ENCODE peak calls at places on chromosomes 2 and 18, in nine cellular contexts. V is prostate gland, S is K562, W is breast epithelium, E is HCT116, D is GM12891, G is GM12878, Y is stomach, C is transverse colon. P is an unnamed sample.

GRCh38 chr18:32425466-32425865 is 45.2 kb downstream of the GAREM1 start:
- DNase-seq in V (no peak), S (no peak), W (no peak), E (no peak), D (no peak), G (no peak), Y (no peak), C (no peak), P (no peak)

GRCh38 chr18:75068682-75069435 is 140.1 kb downstream of the PTGR3 start:
- DNase-seq in V (no peak), S (no peak), W (no peak), E (no peak), D (no peak), G (no peak), Y (no peak), C (no peak), P (no peak)

GRCh38 chr2:33791625-33792024 is 192.5 kb upstream of the FAM98A start:
- DNase-seq in V (no peak), S (no peak), W (no peak), E (no peak), D (no peak), G (no peak), Y (no peak), C (no peak), P (no peak)

GRCh38 chr18:830315-830901 is 18.4 kb upstream of the YES1 start:
- DNase-seq in V (no peak), S (peak), W (no peak), E (no peak), D (no peak), G (no peak), Y (no peak), C (no peak), P (no peak)

GRCh38 chr2:239324456-239324855 is 76.4 kb downstream of the HDAC4 start:
- DNase-seq in V (no peak), S (no peak), W (no peak), E (no peak), D (no peak), G (no peak), Y (peak), C (no peak), P (no peak)

GRCh38 chr2:143429932-143430331 is 300.7 kb downstream of the ARHGAP15 start:
- DNase-seq in V (peak), S (no peak), W (no peak), E (no peak), D (no peak), G (no peak), Y (no peak), C (no peak), P (no peak)

GRCh38 chr2:165539985-165540384 is 70.5 kb downstream of the CSRNP3 start:
- DNase-seq in V (no peak), S (no peak), W (no peak), E (no peak), D (no peak), G (no peak), Y (no peak), C (no peak), P (no peak)

GRCh38 chr2:145797692-145798091 is 1277.8 kb upstream of the ZEB2 start:
- DNase-seq in V (no peak), S (no peak), W (no peak), E (no peak), D (no peak), G (no peak), Y (no peak), C (no peak), P (no peak)

GRCh38 chr2:196174424-196174823 is 3.0 kb upstream of the STK17B start:
- DNase-seq in V (no peak), S (no peak), W (no peak), E (no peak), D (no peak), G (no peak), Y (no peak), C (no peak), P (no peak)

GRCh38 chr2:173676647-173677046 is 288.5 kb downstream of the SP3 start:
- DNase-seq in V (no peak), S (no peak), W (no peak), E (no peak), D (no peak), G (no peak), Y (no peak), C (no peak), P (no peak)

GRCh38 chr2:33484042-33484621 is 7.7 kb downstream of the RASGRP3 start:
- DNase-seq in V (no peak), S (no peak), W (no peak), E (no peak), D (no peak), G (no peak), Y (no peak), C (no peak), P (no peak)

GRCh38 chr2:186575302-186575701 is 14.6 kb upstream of the ITGAV start:
- DNase-seq in V (no peak), S (peak), W (no peak), E (peak), D (no peak), G (no peak), Y (no peak), C (no peak), P (no peak)

GRCh38 chr2:143533846-143534245 is 404.6 kb downstream of the ARHGAP15 start:
- DNase-seq in V (no peak), S (no peak), W (no peak), E (no peak), D (no peak), G (no peak), Y (no peak), C (no peak), P (no peak)

GRCh38 chr2:162300271-162300670 is 18.2 kb downstream of the IFIH1 start:
- DNase-seq in V (no peak), S (no peak), W (no peak), E (no peak), D (no peak), G (no peak), Y (no peak), C (no peak), P (no peak)

GRCh38 chr2:238242731-238243495 is 3.1 kb upstream of the HES6 start:
- DNase-seq in V (no peak), S (no peak), W (no peak), E (no peak), D (no peak), G (no peak), Y (peak), C (peak), P (no peak)

GRCh38 chr2:68103656-68104055 is 40.9 kb upstream of the C1D start:
- DNase-seq in V (no peak), S (no peak), W (no peak), E (no peak), D (no peak), G (no peak), Y (no peak), C (no peak), P (no peak)

GRCh38 chr18:48939368-48940097 is 11.2 kb downstream of the SMAD7 start:
- DNase-seq in V (no peak), S (no peak), W (no peak), E (no peak), D (no peak), G (no peak), Y (no peak), C (no peak), P (no peak)
- TF ChIP-seq POLR2AphosphoS5 in V (no peak), S (no peak), W (no peak), E (no peak), D (no peak), G (no peak), Y (no peak), C (no peak), P (no peak)

DNA sequence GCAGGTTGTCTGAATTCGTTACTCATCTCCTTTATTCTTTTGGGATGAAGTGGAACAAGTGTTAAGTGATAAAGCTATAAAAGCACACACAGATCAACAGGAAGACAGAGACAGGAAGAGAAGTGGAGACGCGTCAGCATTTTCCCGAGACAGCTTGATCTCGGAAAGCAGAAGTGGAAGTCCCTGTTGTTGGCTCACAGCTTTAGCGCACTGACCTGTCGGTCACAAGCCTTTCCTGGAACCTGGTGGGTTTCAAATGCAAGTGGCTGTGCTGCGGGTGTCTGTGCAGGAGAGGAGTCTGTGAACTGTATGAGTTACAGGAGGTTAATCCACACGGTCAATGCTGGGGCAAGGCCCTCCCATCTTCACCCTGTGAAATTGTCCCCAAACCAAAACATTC is 116.6 kb upstream of the PELI1 start:
- DNase-seq in V (peak), S (peak), W (no peak), E (no peak), D (no peak), G (peak), Y (peak), C (peak), P (peak)
- TF ChIP-seq POLR2A in V (no peak), S (no peak), W (no peak), E (no peak), D (no peak), G (no peak), Y (no peak), C (no peak), P (peak)

GRCh38 chr2:26561376-26561775 is 79.8 kb downstream of the CIB4 start:
- DNase-seq in V (no peak), S (no peak), W (no peak), E (no peak), D (no peak), G (no peak), Y (no peak), C (no peak), P (no peak)
- TF ChIP-seq POLR2AphosphoS5 in V (no peak), S (no peak), W (no peak), E (no peak), D (no peak), G (no peak), Y (no peak), C (no peak), P (no peak)

DNA sequence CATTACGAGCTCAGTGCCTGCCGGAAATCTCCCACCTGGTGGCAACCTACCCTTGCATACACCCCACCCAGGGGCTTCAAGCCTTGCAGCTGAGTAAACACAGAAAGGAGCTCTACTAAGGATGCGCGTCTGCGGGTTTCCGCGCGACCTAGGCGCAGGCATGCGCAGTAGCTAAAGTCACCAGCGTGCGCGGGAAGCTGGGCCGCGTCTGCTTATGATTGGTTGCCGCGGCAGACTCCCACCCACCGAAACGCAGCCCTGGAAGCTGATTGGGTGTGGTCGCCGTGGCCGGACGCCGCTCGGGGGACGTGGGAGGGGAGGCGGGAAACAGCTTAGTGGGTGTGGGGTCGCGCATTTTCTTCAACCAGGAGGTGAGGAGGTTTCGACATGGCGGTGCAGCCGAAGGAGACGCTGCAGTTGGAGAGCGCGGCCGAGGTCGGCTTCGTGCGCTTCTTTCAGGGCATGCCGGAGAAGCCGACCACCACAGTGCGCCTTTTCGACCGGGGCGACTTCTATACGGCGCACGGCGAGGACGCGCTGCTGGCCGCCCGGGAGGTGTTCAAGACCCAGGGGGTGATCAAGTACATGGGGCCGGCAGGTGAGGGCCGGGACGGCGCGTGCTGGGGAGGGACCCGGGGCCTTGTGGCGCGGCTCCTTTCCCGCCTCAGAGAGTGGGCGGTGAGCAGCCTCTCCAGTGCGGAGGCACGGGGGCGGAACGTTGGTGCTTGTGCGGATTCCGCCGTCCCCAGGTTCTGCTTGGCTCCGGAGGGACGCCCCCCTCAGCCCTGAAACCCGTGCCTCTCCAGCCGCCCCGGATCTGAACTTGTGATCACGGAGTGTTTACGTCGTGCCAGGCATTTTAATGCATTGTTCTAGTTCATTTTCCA is at the start of gene MSH2:
- DNase-seq in V (peak), S (peak), W (peak), E (peak), D (peak), G (peak), Y (peak), C (peak), P (peak)
- TF ChIP-seq POLR2A in V (peak), S (peak), W (no peak), E (peak), D (peak), G (peak), Y (no peak), C (peak), P (peak)

GRCh38 chr2:86074256-86074655 is 31.4 kb downstream of the POLR1A start:
- DNase-seq in V (no peak), S (no peak), W (no peak), E (no peak), D (no peak), G (no peak), Y (no peak), C (no peak), P (no peak)

GRCh38 chr2:86070868-86071267 is 34.8 kb downstream of the POLR1A start:
- DNase-seq in V (no peak), S (no peak), W (no peak), E (no peak), D (no peak), G (no peak), Y (no peak), C (no peak), P (no peak)

GRCh38 chr2:86073225-86073624 is 32.5 kb downstream of the POLR1A start:
- DNase-seq in V (no peak), S (no peak), W (no peak), E (no peak), D (no peak), G (no peak), Y (no peak), C (no peak), P (no peak)

GRCh38 chr2:86074811-86075210 is 30.9 kb downstream of the POLR1A start:
- DNase-seq in V (no peak), S (no peak), W (no peak), E (no peak), D (no peak), G (no peak), Y (no peak), C (no peak), P (no peak)

DNA sequence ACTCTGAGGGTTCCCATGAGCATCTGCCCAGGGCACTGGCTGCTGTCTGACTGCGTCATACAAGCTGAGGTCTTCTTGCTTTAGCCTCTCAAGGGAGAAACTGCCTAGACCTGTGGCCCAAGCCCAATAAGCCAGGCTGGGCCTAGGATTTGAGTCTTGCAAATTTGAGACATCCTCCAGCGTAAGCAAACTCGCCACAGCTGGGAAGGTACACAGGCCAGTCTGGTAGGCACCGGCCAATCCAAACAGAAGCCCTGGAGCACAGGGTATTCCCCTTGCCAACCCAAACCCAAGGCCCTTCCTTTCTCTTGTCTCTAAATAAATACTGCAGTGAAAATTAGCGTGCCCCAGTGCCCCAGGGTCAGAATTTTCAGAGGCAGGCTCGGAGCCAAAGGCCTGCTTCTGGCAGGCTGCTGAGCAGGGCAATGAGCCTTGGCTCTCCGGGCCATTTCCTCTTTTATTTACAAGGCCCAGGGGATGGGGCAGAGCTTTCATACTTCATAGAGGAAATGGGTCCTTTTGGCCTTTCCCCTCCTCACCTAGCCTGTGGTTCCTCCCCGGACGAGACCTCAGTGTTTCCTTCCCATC is 33.3 kb downstream of the POLR1A start:
- DNase-seq in V (peak), S (no peak), W (peak), E (no peak), D (peak), G (no peak), Y (peak), C (peak), P (peak)
- TF ChIP-seq POLR2AphosphoS5 in V (peak), S (no peak), W (no peak), E (no peak), D (no peak), G (no peak), Y (no peak), C (no peak), P (no peak)

DNA sequence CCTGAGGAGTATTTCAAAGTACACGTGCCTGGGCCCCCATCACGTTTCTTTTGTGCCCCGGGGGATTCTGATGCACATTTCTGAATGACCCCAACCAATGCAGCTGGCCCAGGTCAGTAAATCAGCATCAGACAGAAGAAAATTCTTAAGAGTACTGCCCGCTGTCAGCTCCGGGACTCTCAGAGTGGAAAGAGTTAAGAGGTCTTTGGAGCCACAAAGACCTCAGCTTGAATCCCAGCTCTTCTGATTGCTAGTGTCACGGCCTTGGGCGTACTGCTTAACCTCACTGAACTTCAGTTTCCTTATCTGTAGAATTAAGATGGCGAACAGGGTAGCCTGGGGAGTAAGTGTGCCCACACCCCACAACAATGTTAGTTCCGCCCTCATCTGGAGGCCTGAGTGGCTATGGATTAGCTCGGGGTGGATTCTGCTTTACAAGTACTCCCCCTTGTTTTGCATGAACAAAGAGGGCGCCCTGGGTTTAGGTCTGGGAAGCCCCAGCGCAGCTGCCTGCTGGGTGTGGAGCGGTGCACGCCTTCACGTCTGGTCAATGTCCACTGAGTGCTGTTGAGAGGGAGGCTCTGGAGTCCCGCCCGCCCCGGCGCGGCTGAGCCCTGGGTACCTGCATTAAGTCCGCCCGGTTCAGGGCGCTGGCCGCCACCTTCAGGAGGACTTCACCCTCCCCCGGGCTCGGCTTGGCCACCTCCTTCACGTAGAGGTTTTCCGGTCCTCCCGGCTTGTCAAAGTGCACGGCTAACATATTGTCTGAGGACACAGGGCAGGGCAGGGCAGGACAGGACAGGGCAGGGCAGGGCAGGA is 858 bp downstream of the TP53I3 start:
- DNase-seq in V (peak), S (peak), W (no peak), E (peak), D (peak), G (peak), Y (peak), C (peak), P (peak)
- TF ChIP-seq POLR2A in V (no peak), S (no peak), W (no peak), E (no peak), D (peak), G (peak), Y (no peak), C (peak), P (peak)

DNA sequence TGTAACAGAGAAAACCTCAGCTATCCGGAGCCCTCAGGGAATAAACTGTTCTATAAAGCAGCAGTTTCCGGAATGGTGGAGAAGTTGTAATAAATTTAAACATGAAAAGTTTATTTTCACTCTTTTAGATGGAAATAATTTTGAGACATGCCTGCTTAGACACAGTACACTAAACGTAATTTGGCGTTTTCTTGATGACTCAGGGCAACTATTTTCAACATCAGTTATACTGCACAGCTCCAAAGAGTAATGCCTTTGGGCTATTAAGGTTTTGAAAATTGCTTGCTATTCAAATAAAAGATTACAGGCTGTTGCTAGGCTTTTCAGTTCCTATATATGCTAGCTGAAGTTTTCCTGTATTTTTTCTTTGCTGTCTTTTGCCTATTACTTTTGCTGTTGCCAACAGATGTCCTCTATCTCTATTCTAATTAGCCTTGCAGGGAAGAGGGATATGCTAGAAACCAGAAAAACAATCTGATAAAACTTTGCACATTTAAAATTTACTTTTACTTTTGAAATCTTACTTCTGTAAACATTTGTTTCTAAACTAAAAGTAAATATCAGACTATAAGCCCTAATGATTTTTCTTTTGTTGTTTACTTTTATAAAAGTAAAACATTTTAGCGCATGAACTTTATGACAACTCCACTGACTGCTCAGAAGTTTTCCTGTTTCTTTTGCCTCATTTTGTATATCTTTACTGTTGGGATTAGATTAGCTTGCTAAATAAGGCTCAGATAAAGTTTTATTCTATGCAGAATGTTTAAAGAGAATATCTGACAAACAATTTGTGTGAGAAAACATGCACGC is 113.4 kb upstream of the WDSUB1 start:
- DNase-seq in V (no peak), S (no peak), W (no peak), E (no peak), D (no peak), G (no peak), Y (no peak), C (no peak), P (no peak)
- TF ChIP-seq POLR2AphosphoS5 in V (no peak), S (no peak), W (no peak), E (no peak), D (no peak), G (no peak), Y (no peak), C (no peak), P (no peak)